ENCODE peak calls at places on chromosomes 2 and 18, in seven cellular contexts. N is K562, M is GM13976, A is body of pancreas, T is GM12892, G is RWPE1, Q is mesendoderm. E is an unnamed sample.
A peak's percentile ranks its signal among the peaks of the same experiment; 100 is the strongest.

GRCh38 chr2:98463988-98464771 is 19.5 kb downstream of the INPP4A start:
- DNase-seq in Q (peak; percentile 75), M (no peak), T (no peak), G (no peak), N (peak; percentile 51), A (no peak), E (no peak)

GRCh38 chr18:14767474-14767873 is 19.5 kb downstream of the ANKRD30B start:
- DNase-seq in G (no peak), M (no peak), T (no peak), N (no peak), Q (no peak), A (no peak), E (no peak)

GRCh38 chr2:127611076-127611925 is 34.7 kb upstream of the GPR17 start:
- DNase-seq in T (no peak), Q (no peak), M (no peak), A (no peak), G (no peak), N (no peak), E (no peak)

GRCh38 chr2:2291500-2292260 is 39.4 kb downstream of the MYT1L start:
- DNase-seq in Q (peak; percentile 65), A (peak; percentile 18), M (no peak), N (no peak), G (no peak), T (no peak), E (peak; percentile 38)

GRCh38 chr2:46818819-46819218 is 96.8 kb downstream of the MCFD2 start:
- DNase-seq in N (no peak), A (no peak), G (no peak), M (no peak), Q (no peak), T (no peak), E (no peak)

GRCh38 chr18:56019156-56019555 is 431.2 kb upstream of the TCF4 start:
- DNase-seq in A (no peak), T (no peak), G (no peak), M (no peak), N (no peak), Q (no peak), E (no peak)

GRCh38 chr2:183038341-183039300 is at the start of gene NCKAP1:
- DNase-seq in A (peak; percentile 92), Q (peak; percentile 92), M (peak; percentile 92), T (peak; percentile 77), G (peak; percentile 79), N (peak; percentile 95), E (peak; percentile 89)

GRCh38 chr18:46374850-46375249 is 270.7 kb downstream of the HAUS1 start:
- DNase-seq in G (no peak), M (no peak), T (no peak), N (peak; percentile 59), A (no peak), Q (no peak), E (no peak)

GRCh38 chr18:44178476-44178875 is 502.2 kb upstream of the SETBP1 start:
- DNase-seq in G (no peak), A (peak; percentile 14), M (no peak), T (no peak), Q (no peak), N (no peak), E (no peak)

GRCh38 chr2:14567561-14567960 is 65.0 kb upstream of the LRATD1 start:
- DNase-seq in A (no peak), M (no peak), N (no peak), G (peak; percentile 20), T (no peak), Q (no peak), E (no peak)

GRCh38 chr2:20524412-20525040 is 77.7 kb downstream of the RHOB start:
- DNase-seq in A (no peak), Q (peak; percentile 78), T (no peak), M (peak; percentile 63), N (peak; percentile 81), G (no peak), E (no peak)

GRCh38 chr18:77059294-77059916 is 73.2 kb downstream of the MBP start:
- DNase-seq in M (no peak), T (no peak), N (peak; percentile 57), Q (peak; percentile 81), G (peak; percentile 51), A (no peak), E (peak; percentile 27)

GRCh38 chr2:234502285-234502918 is 5.5 kb upstream of the ARL4C start:
- DNase-seq in N (no peak), M (no peak), T (no peak), G (peak; percentile 63), A (peak; percentile 30), Q (peak; percentile 54), E (no peak)

GRCh38 chr2:114812261-114812660 is 369.8 kb downstream of the DPP10 start:
- DNase-seq in G (no peak), Q (no peak), M (no peak), T (no peak), A (no peak), N (no peak), E (no peak)

GRCh38 chr2:69797836-69798465 is 31.5 kb upstream of the GMCL1 start:
- DNase-seq in M (no peak), T (no peak), Q (peak; percentile 89), G (peak; percentile 34), N (no peak), A (no peak), E (no peak)

GRCh38 chr2:102801858-102802699 is 40.2 kb downstream of the TMEM182 start:
- DNase-seq in A (no peak), Q (no peak), T (no peak), M (no peak), N (no peak), G (no peak), E (no peak)

GRCh38 chr2:21423854-21424253 is 300.1 kb downstream of the TDRD15 start:
- DNase-seq in A (no peak), Q (no peak), N (no peak), G (no peak), M (no peak), T (no peak), E (no peak)

GRCh38 chr2:111138834-111139233 is 18.1 kb downstream of the BCL2L11 start:
- DNase-seq in A (no peak), N (no peak), M (no peak), G (no peak), Q (no peak), T (no peak), E (no peak)

GRCh38 chr2:159351977-159352376 is 65.5 kb upstream of the WDSUB1 start:
- DNase-seq in T (no peak), G (no peak), N (no peak), A (no peak), Q (no peak), M (no peak), E (no peak)

E was measured in HEK293T.